ENCODE peak calls at places on chromosomes 1 and 21, in four cellular contexts. P is GM12892, V is prostate gland, U is lower leg skin. W is an unnamed sample.
A peak's percentile ranks its signal among the peaks of the same experiment; 100 is the strongest.

GRCh38 chr1:8312235-8313218 is 5.4 kb upstream of the SLC45A1 start:
- DNase-seq in V (peak; percentile 84), P (no peak), U (no peak), W (no peak)

GRCh38 chr1:203206116-203206687 is 19.7 kb upstream of the CHI3L1 start:
- DNase-seq in P (no peak), V (no peak), U (no peak), W (no peak)

GRCh38 chr1:114956570-114956969 is 73.1 kb upstream of the TSHB start:
- DNase-seq in U (no peak), V (no peak), P (no peak), W (no peak)

GRCh38 chr21:45415943-45416611 is 11.1 kb downstream of the COL18A1 start:
- DNase-seq in U (no peak), V (no peak), P (no peak), W (no peak)

GRCh38 chr1:114025609-114026401 is 46.5 kb downstream of the OLFML3 start:
- DNase-seq in V (no peak), U (no peak), P (no peak), W (no peak)

GRCh38 chr1:26122988-26123973 is 11.7 kb downstream of the PDIK1L start:
- DNase-seq in U (no peak), P (no peak), V (no peak), W (no peak)

GRCh38 chr1:202255343-202255742 is 61.7 kb downstream of the LGR6 start:
- DNase-seq in U (no peak), P (no peak), V (no peak), W (no peak)

GRCh38 chr1:225554216-225554812 is 98.6 kb downstream of the ENAH start:
- DNase-seq in P (peak; percentile 4), U (no peak), V (no peak), W (no peak)

GRCh38 chr1:191528275-191528674 is 630.0 kb upstream of the RGS18 start:
- DNase-seq in V (no peak), U (no peak), P (no peak), W (no peak)

GRCh38 chr1:51418384-51418959 is 88.1 kb upstream of the TTC39A start:
- DNase-seq in P (no peak), U (no peak), V (no peak), W (no peak)

GRCh38 chr1:71081697-71082080 is 854 bp upstream of the ZRANB2 start:
- DNase-seq in V (no peak), U (peak; percentile 15), P (no peak), W (no peak)

GRCh38 chr1:248243204-248243603 is 12.0 kb downstream of the OR2M4 start:
- DNase-seq in U (no peak), P (peak; percentile 12), V (no peak), W (peak; percentile 23)

GRCh38 chr1:46516551-46516950 is 26.9 kb downstream of the DMBX1 start:
- DNase-seq in P (no peak), V (no peak), U (no peak), W (no peak)

GRCh38 chr1:201495447-201496295 is 11.3 kb downstream of the CSRP1 start:
- DNase-seq in U (peak; percentile 62), V (peak; percentile 94), P (no peak), W (no peak)

GRCh38 chr1:18419123-18419844 is 61.4 kb upstream of the KLHDC7A start:
- DNase-seq in U (no peak), P (no peak), V (no peak), W (no peak)

GRCh38 chr1:31038360-31038759 is 27.2 kb downstream of the PUM1 start:
- DNase-seq in U (no peak), V (no peak), P (no peak), W (no peak)

GRCh38 chr1:23801338-23801748 is 789 bp upstream of the GALE start:
- DNase-seq in V (no peak), P (no peak), U (no peak), W (no peak)

GRCh38 chr1:228393811-228394570 is 12.6 kb downstream of the TRIM11 start:
- DNase-seq in U (no peak), P (no peak), V (no peak), W (no peak)
- TF ChIP-seq POLR2A in U (no peak), P (no peak), V (no peak), W (no peak)

GRCh38 chr1:12619396-12620141 is 1.6 kb upstream of the DHRS3 start:
- DNase-seq in U (peak; percentile 90), P (no peak), V (peak; percentile 91), W (peak; percentile 58)

GRCh38 chr1:12616709-12617373 is 1.2 kb downstream of the DHRS3 start:
- DNase-seq in P (no peak), V (no peak), U (no peak), W (no peak)

GRCh38 chr1:12617511-12617900 is 504 bp downstream of the DHRS3 start:
- DNase-seq in V (peak; percentile 65), U (no peak), P (no peak), W (no peak)

GRCh38 chr1:12618661-12619395 is 818 bp upstream of the DHRS3 start:
- DNase-seq in U (peak; percentile 79), P (no peak), V (peak; percentile 83), W (peak; percentile 81)

GRCh38 chr1:12617901-12618660 is at the start of gene DHRS3:
- DNase-seq in U (peak; percentile 81), V (peak; percentile 93), P (no peak), W (no peak)
- TF ChIP-seq POLR2A in U (no peak), V (peak; percentile 79), P (no peak), W (no peak)

DNA sequence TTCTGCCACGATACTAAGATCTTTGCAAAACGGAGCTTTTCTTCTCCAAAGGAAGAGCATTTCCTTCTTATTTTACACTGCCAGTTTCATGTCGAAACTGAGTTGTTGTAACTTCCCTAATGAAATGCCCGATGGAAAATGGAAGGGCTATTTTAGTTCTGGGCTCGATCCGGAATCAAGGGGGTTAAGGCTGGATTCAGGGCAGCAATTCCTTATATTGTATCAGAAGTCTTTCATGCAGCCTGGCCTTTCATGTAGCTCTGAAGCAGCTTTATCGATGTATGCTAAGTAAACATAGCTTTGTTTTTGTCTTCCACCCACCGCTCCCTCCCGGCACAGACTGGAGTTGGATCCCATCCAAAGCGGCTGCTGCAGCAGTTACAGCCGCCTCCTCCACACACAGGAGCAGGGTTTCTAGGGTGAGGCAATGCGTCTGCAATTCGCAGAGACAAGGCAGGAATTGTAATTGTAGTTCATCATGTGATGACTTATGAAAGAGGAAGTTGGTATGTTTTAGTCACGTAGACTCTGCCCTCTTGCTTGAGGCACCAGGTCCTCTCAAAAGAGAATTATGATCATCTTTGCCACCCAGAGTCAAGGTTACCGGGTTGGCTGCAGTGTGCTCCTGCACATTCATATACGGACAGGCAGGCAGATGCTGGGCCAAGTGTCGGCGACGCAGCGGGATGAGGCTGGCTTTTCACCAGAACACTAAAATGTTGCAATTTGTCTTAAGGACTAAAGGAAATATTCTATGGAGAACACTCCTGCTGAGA is 2.6 kb upstream of the IRF2BP2 start:
- DNase-seq in U (peak; percentile 94), P (peak; percentile 39), V (peak; percentile 90), W (peak; percentile 78)
- TF ChIP-seq POLR2A in U (no peak), P (peak; percentile 77), V (peak; percentile 65), W (peak; percentile 48)

DNA sequence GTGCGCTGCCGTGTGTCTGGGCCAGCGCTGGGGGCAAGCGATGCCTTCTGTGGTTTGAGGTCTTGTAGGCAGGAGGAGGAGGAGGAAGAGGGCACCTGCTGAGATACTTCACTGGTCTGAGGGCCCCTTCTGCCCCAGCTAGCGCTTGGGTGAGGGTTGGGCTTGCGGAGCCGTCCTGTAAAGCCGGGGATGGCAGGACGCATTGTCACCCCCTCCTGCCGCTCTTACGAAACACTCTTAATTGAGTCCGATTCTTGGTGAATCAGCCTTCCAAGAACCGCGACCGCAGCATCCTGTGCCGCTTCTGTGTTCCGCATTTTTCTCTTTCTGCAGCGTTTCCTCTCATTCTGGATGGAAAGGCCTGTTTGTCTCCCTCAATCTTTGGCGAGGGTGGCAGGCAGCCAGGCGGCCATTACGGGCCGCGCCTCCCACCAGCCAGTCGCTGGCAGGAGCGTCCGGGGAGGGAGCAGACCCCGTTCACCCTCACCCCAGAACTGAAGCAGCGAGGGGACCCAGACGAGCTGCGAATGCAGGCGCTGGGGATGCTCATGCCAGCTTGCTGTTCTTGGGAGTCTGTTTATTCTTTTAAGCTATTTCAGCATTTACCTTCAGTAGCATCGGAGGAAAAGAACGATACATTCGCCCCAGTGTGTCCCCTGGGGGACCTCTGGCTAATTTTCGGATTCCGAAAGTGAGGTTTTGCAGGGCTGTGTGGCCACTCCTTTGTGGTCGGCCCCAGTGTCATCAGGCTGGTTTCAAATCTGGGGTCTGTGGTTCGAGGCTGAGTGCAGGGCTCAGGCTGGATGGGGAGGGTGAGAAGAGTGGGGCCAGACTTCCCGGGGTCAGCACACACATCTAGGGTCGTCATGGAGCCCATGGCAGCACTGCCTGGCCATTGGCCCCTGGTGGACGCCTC is 62.7 kb downstream of the SKI start:
- DNase-seq in V (peak; percentile 77), U (peak; percentile 89), P (peak; percentile 59), W (peak; percentile 85)
- TF ChIP-seq POLR2A in V (no peak), U (no peak), P (no peak), W (no peak)

GRCh38 chr1:32741417-32742131 is 39.0 kb upstream of the SYNC start:
- DNase-seq in P (peak; percentile 65), U (no peak), V (no peak), W (peak; percentile 60)

GRCh38 chr1:32733573-32734321 is 31.2 kb upstream of the SYNC start:
- DNase-seq in U (no peak), V (no peak), P (no peak), W (no peak)

GRCh38 chr1:32742132-32742947 is 39.8 kb upstream of the SYNC start:
- DNase-seq in V (no peak), P (no peak), U (no peak), W (no peak)

GRCh38 chr1:32741067-32741416 is 38.5 kb upstream of the SYNC start:
- DNase-seq in U (no peak), V (no peak), P (no peak), W (no peak)

GRCh38 chr1:32736812-32737791 is 34.5 kb upstream of the SYNC start:
- DNase-seq in V (no peak), U (no peak), P (no peak), W (no peak)
- TF ChIP-seq POLR2A in V (no peak), U (no peak), P (no peak), W (no peak)

GRCh38 chr21:37181059-37181458 is 86.1 kb downstream of the VPS26C start:
- DNase-seq in V (no peak), P (no peak), U (no peak), W (no peak)
- TF ChIP-seq POLR2A in V (no peak), P (no peak), U (no peak), W (no peak)

DNA sequence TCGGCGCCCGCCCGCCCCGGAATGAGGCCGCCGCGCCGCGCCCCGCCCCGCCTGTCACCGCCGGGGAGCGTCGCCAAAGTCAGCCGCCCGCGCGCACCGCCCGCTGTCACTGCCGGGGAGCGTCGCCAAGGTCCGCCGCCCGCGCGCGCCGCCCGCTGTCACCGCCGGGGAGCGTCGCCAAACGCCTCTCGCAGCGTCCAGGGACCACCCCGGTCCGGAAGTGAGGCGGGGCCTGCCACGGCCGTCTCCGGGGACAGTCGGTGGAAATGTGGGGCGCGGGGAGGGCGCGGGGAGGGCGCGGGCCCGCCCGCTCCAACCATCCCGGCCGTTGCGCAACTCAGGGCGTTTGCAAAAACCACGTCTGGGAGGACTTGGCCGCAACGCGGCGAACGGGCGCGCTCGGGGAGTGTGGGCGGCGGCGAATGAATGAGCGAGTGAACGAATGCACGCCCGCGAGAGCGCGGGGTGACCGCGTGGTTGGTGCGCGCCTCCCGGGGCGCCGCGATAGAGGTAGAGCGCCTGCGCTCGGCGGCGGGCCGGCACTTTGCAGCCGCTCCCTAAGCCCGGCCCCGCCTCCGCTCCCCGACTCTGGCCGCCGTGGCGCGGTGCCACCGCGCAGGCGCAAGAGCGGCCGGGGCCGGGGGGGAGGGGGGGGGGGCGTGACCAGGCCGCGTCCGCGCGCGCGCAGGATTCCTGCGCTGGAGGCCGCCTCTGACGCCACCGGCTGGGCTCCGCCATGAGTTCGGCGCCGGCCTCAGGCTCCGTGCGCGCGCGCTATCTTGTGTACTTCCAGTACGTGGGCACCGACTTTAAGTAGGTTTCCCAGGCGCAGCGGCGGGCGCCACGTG is at the start of the genes ACAP3 and PUSL1:
- DNase-seq in P (peak; percentile 98), V (peak; percentile 75), U (peak; percentile 91), W (peak; percentile 92)
- TF ChIP-seq POLR2A in P (no peak), V (peak; percentile 34), U (no peak), W (peak; percentile 43)

W was measured in H54.